ENCODE peak calls at places on chromosomes 13 and 19, in nine cellular contexts. One of them, this sample, is unnamed.

GRCh38 chr13:95588721-95589120 is 36.2 kb downstream of the CLDN10 start:
- DNase-seq in left ventricle myocardium inferior: no peak
- DNase-seq in fibroblast of mammary gland: peak; percentile 78
- DNase-seq in tibial nerve: no peak
- DNase-seq in uterus: no peak
- DNase-seq in fibroblast of pulmonary artery: peak; percentile 59
- DNase-seq in tibial artery: no peak
- DNase-seq in AG10803: peak; percentile 39
- DNase-seq in SK-N-SH: no peak
- DNase-seq in this sample: peak; percentile 80

GRCh38 chr19:49932731-49933131 is 3.4 kb upstream of the NUP62 start:
- DNase-seq in left ventricle myocardium inferior: no peak
- DNase-seq in fibroblast of mammary gland: no peak
- DNase-seq in tibial nerve: no peak
- DNase-seq in uterus: no peak
- DNase-seq in fibroblast of pulmonary artery: no peak
- DNase-seq in tibial artery: no peak
- DNase-seq in AG10803: no peak
- DNase-seq in SK-N-SH: no peak
- DNase-seq in this sample: no peak

GRCh38 chr13:111216166-111216960 is 101.3 kb downstream of the ARHGEF7 start:
- DNase-seq in left ventricle myocardium inferior: no peak
- DNase-seq in fibroblast of mammary gland: peak; percentile 30
- DNase-seq in tibial nerve: peak; percentile 51
- DNase-seq in uterus: no peak
- DNase-seq in fibroblast of pulmonary artery: peak; percentile 45
- DNase-seq in tibial artery: no peak
- DNase-seq in AG10803: no peak
- DNase-seq in SK-N-SH: peak; percentile 61
- DNase-seq in this sample: no peak

GRCh38 chr19:16416996-16417395 is 54.8 kb downstream of the EPS15L1 start:
- DNase-seq in left ventricle myocardium inferior: no peak
- DNase-seq in fibroblast of mammary gland: no peak
- DNase-seq in tibial nerve: no peak
- DNase-seq in uterus: no peak
- DNase-seq in fibroblast of pulmonary artery: no peak
- DNase-seq in tibial artery: no peak
- DNase-seq in AG10803: no peak
- DNase-seq in SK-N-SH: no peak
- DNase-seq in this sample: no peak

GRCh38 chr19:50912727-50913716 is 1.8 kb upstream of the KLK4 start:
- DNase-seq in left ventricle myocardium inferior: no peak
- DNase-seq in fibroblast of mammary gland: no peak
- DNase-seq in tibial nerve: no peak
- DNase-seq in uterus: no peak
- DNase-seq in fibroblast of pulmonary artery: no peak
- DNase-seq in tibial artery: no peak
- DNase-seq in AG10803: no peak
- DNase-seq in SK-N-SH: no peak
- DNase-seq in this sample: no peak

GRCh38 chr19:53553865-53554791 is 16.2 kb downstream of the ZNF331 start:
- DNase-seq in left ventricle myocardium inferior: peak; percentile 88
- DNase-seq in fibroblast of mammary gland: peak; percentile 92
- DNase-seq in tibial nerve: peak; percentile 57
- DNase-seq in uterus: peak; percentile 90
- DNase-seq in fibroblast of pulmonary artery: peak; percentile 94
- DNase-seq in tibial artery: peak; percentile 77
- DNase-seq in AG10803: peak; percentile 84
- DNase-seq in SK-N-SH: peak; percentile 89
- DNase-seq in this sample: peak; percentile 95

GRCh38 chr13:20860844-20861243 is 41.7 kb downstream of the XPO4 start:
- DNase-seq in left ventricle myocardium inferior: no peak
- DNase-seq in fibroblast of mammary gland: no peak
- DNase-seq in tibial nerve: no peak
- DNase-seq in uterus: no peak
- DNase-seq in fibroblast of pulmonary artery: no peak
- DNase-seq in tibial artery: no peak
- DNase-seq in AG10803: peak; percentile 13
- DNase-seq in SK-N-SH: no peak
- DNase-seq in this sample: no peak

GRCh38 chr19:58575183-58576041 is 2.3 kb upstream of the MZF1 start:
- DNase-seq in left ventricle myocardium inferior: peak; percentile 92
- DNase-seq in fibroblast of mammary gland: peak; percentile 87
- DNase-seq in tibial nerve: peak; percentile 78
- DNase-seq in uterus: peak; percentile 92
- DNase-seq in fibroblast of pulmonary artery: peak; percentile 93
- DNase-seq in tibial artery: peak; percentile 90
- DNase-seq in AG10803: peak; percentile 91
- DNase-seq in SK-N-SH: peak; percentile 89
- DNase-seq in this sample: peak; percentile 94

GRCh38 chr13:74131206-74131605 is 3.0 kb downstream of the KLF12 start:
- DNase-seq in left ventricle myocardium inferior: no peak
- DNase-seq in fibroblast of mammary gland: no peak
- DNase-seq in tibial nerve: no peak
- DNase-seq in uterus: no peak
- DNase-seq in fibroblast of pulmonary artery: no peak
- DNase-seq in tibial artery: no peak
- DNase-seq in AG10803: no peak
- DNase-seq in SK-N-SH: no peak
- DNase-seq in this sample: peak; percentile 27

GRCh38 chr13:72437458-72437857 is 290.0 kb downstream of the MZT1 start:
- DNase-seq in left ventricle myocardium inferior: no peak
- DNase-seq in fibroblast of mammary gland: peak; percentile 44
- DNase-seq in tibial nerve: no peak
- DNase-seq in uterus: no peak
- DNase-seq in fibroblast of pulmonary artery: peak; percentile 4
- DNase-seq in tibial artery: no peak
- DNase-seq in AG10803: peak; percentile 46
- DNase-seq in SK-N-SH: no peak
- DNase-seq in this sample: no peak

GRCh38 chr13:39815345-39816111 is 160.1 kb downstream of the COG6 start:
- DNase-seq in left ventricle myocardium inferior: no peak
- DNase-seq in fibroblast of mammary gland: peak; percentile 27
- DNase-seq in tibial nerve: no peak
- DNase-seq in uterus: no peak
- DNase-seq in fibroblast of pulmonary artery: peak; percentile 53
- DNase-seq in tibial artery: no peak
- DNase-seq in AG10803: no peak
- DNase-seq in SK-N-SH: no peak
- DNase-seq in this sample: peak; percentile 74

GRCh38 chr13:23960566-23961156 is 63.4 kb upstream of the C1QTNF9B start:
- DNase-seq in left ventricle myocardium inferior: no peak
- DNase-seq in fibroblast of mammary gland: peak; percentile 59
- DNase-seq in tibial nerve: peak; percentile 14
- DNase-seq in uterus: no peak
- DNase-seq in fibroblast of pulmonary artery: peak; percentile 66
- DNase-seq in tibial artery: no peak
- DNase-seq in AG10803: peak; percentile 43
- DNase-seq in SK-N-SH: no peak
- DNase-seq in this sample: peak; percentile 68

DNA sequence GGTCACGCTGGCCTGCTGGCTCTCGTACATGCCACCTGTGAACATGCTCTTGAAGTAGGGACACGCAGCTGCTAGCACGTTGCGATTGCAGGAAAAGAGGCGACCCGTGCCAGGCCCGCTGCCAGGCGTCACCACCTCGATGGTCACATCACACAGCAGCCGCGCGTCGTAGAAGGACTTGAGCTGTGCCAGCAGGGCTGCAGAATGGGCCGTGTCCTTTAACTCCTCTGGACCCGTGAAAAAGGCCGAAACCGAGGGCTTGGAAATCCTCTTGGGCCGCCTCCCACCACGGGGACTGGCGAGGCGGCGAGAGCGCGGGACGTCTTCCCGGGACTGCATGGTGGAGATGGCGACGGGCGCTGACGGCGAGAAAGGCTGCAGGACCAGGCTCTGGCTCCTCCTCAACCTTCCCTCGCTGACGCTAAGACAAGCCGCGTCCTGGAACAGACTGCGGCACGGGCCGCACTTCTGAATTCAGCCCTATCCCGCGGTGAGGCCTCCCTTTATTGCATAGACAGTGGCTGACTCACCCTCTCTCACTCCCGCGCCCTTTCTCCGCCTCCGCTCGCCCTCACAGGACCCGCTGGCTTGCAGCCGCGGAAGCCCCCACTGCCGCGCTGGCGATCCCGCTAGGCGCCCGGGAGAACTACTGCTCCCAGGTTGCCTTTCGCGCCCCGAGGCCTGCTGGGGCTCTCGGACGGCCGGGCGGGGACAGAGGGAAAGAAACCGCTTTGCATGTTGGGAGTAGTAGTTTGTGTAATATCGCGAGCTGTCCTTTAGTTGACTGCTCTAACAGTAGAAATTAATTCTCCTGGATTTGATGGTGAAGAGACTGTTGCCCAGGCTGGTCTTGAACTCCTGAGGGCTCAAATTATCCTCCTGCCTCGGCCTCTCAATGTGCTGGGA is at the start of gene KBTBD7:
- DNase-seq in left ventricle myocardium inferior: peak; percentile 94
- DNase-seq in fibroblast of mammary gland: peak; percentile 98
- DNase-seq in tibial nerve: peak; percentile 84
- DNase-seq in uterus: peak; percentile 96
- DNase-seq in fibroblast of pulmonary artery: peak; percentile 98
- DNase-seq in tibial artery: peak; percentile 93
- DNase-seq in AG10803: peak; percentile 97
- DNase-seq in SK-N-SH: peak; percentile 90
- DNase-seq in this sample: peak; percentile 98
- H3K4me3 ChIP-seq in left ventricle myocardium inferior: peak within 1 kb of the TSS; percentile 90
- H3K4me3 ChIP-seq in fibroblast of mammary gland: peak within 1 kb of the TSS; percentile 56
- H3K4me3 ChIP-seq in tibial nerve: peak within 1 kb of the TSS; percentile 57
- H3K4me3 ChIP-seq in uterus: peak within 1 kb of the TSS; percentile 81
- H3K4me3 ChIP-seq in fibroblast of pulmonary artery: peak within 1 kb of the TSS; percentile 59
- H3K4me3 ChIP-seq in tibial artery: peak within 1 kb of the TSS; percentile 78
- H3K4me3 ChIP-seq in AG10803: peak within 1 kb of the TSS; percentile 71
- H3K4me3 ChIP-seq in SK-N-SH: peak within 1 kb of the TSS; percentile 73
- H3K4me3 ChIP-seq in this sample: peak within 1 kb of the TSS; percentile 63

GRCh38 chr19:18301718-18302111 is 20.3 kb upstream of the JUND start:
- DNase-seq in left ventricle myocardium inferior: no peak
- DNase-seq in fibroblast of mammary gland: no peak
- DNase-seq in tibial nerve: no peak
- DNase-seq in uterus: peak; percentile 16
- DNase-seq in fibroblast of pulmonary artery: no peak
- DNase-seq in tibial artery: no peak
- DNase-seq in AG10803: no peak
- DNase-seq in SK-N-SH: no peak
- DNase-seq in this sample: no peak

GRCh38 chr19:18304194-18304495 is 18.7 kb downstream of the LSM4 start:
- DNase-seq in left ventricle myocardium inferior: peak; percentile 59
- DNase-seq in fibroblast of mammary gland: no peak
- DNase-seq in tibial nerve: no peak
- DNase-seq in uterus: no peak
- DNase-seq in fibroblast of pulmonary artery: no peak
- DNase-seq in tibial artery: peak; percentile 34
- DNase-seq in AG10803: no peak
- DNase-seq in SK-N-SH: no peak
- DNase-seq in this sample: no peak

GRCh38 chr19:18306903-18307681 is 15.8 kb downstream of the LSM4 start:
- DNase-seq in left ventricle myocardium inferior: no peak
- DNase-seq in fibroblast of mammary gland: no peak
- DNase-seq in tibial nerve: no peak
- DNase-seq in uterus: no peak
- DNase-seq in fibroblast of pulmonary artery: no peak
- DNase-seq in tibial artery: no peak
- DNase-seq in AG10803: no peak
- DNase-seq in SK-N-SH: peak; percentile 11
- DNase-seq in this sample: no peak

GRCh38 chr19:18306209-18306902 is 16.5 kb downstream of the LSM4 start:
- DNase-seq in left ventricle myocardium inferior: no peak
- DNase-seq in fibroblast of mammary gland: no peak
- DNase-seq in tibial nerve: no peak
- DNase-seq in uterus: no peak
- DNase-seq in fibroblast of pulmonary artery: no peak
- DNase-seq in tibial artery: no peak
- DNase-seq in AG10803: no peak
- DNase-seq in SK-N-SH: peak; percentile 15
- DNase-seq in this sample: no peak

GRCh38 chr19:18304496-18305312 is 18.2 kb downstream of the LSM4 start:
- DNase-seq in left ventricle myocardium inferior: peak; percentile 89
- DNase-seq in fibroblast of mammary gland: peak; percentile 86
- DNase-seq in tibial nerve: peak; percentile 81
- DNase-seq in uterus: peak; percentile 88
- DNase-seq in fibroblast of pulmonary artery: peak; percentile 78
- DNase-seq in tibial artery: peak; percentile 92
- DNase-seq in AG10803: peak; percentile 71
- DNase-seq in SK-N-SH: peak; percentile 92
- DNase-seq in this sample: peak; percentile 75
- TF ChIP-seq CTCF in left ventricle myocardium inferior: no peak
- TF ChIP-seq CTCF in fibroblast of mammary gland: no peak
- TF ChIP-seq CTCF in tibial nerve: no peak
- TF ChIP-seq CTCF in uterus: no peak
- TF ChIP-seq CTCF in fibroblast of pulmonary artery: no peak
- TF ChIP-seq CTCF in tibial artery: no peak
- TF ChIP-seq CTCF in AG10803: no peak
- TF ChIP-seq CTCF in SK-N-SH: no peak
- TF ChIP-seq CTCF in this sample: no peak

GRCh38 chr19:38389957-38390924 is 1.7 kb downstream of the SPRED3 start:
- DNase-seq in left ventricle myocardium inferior: no peak
- DNase-seq in fibroblast of mammary gland: no peak
- DNase-seq in tibial nerve: no peak
- DNase-seq in uterus: no peak
- DNase-seq in fibroblast of pulmonary artery: no peak
- DNase-seq in tibial artery: no peak
- DNase-seq in AG10803: no peak
- DNase-seq in SK-N-SH: peak; percentile 36
- DNase-seq in this sample: no peak

GRCh38 chr19:38388310-38389100 is at the start of gene SPRED3:
- DNase-seq in left ventricle myocardium inferior: no peak
- DNase-seq in fibroblast of mammary gland: no peak
- DNase-seq in tibial nerve: no peak
- DNase-seq in uterus: peak; percentile 35
- DNase-seq in fibroblast of pulmonary artery: no peak
- DNase-seq in tibial artery: no peak
- DNase-seq in AG10803: peak; percentile 61
- DNase-seq in SK-N-SH: peak; percentile 90
- DNase-seq in this sample: no peak

GRCh38 chr19:38386968-38387549 is 775 bp downstream of the GGN start:
- DNase-seq in left ventricle myocardium inferior: peak; percentile 36
- DNase-seq in fibroblast of mammary gland: peak; percentile 23
- DNase-seq in tibial nerve: peak; percentile 15
- DNase-seq in uterus: no peak
- DNase-seq in fibroblast of pulmonary artery: no peak
- DNase-seq in tibial artery: peak; percentile 49
- DNase-seq in AG10803: no peak
- DNase-seq in SK-N-SH: peak; percentile 63
- DNase-seq in this sample: no peak

GRCh38 chr19:38387550-38388309 is at the start of gene GGN:
- DNase-seq in left ventricle myocardium inferior: peak; percentile 74
- DNase-seq in fibroblast of mammary gland: peak; percentile 94
- DNase-seq in tibial nerve: peak; percentile 78
- DNase-seq in uterus: peak; percentile 72
- DNase-seq in fibroblast of pulmonary artery: peak; percentile 97
- DNase-seq in tibial artery: peak; percentile 80
- DNase-seq in AG10803: peak; percentile 90
- DNase-seq in SK-N-SH: peak; percentile 95
- DNase-seq in this sample: peak; percentile 95

GRCh38 chr19:38389101-38389925 is 816 bp downstream of the SPRED3 start:
- DNase-seq in left ventricle myocardium inferior: no peak
- DNase-seq in fibroblast of mammary gland: peak; percentile 81
- DNase-seq in tibial nerve: no peak
- DNase-seq in uterus: peak; percentile 21
- DNase-seq in fibroblast of pulmonary artery: peak; percentile 85
- DNase-seq in tibial artery: no peak
- DNase-seq in AG10803: peak; percentile 69
- DNase-seq in SK-N-SH: peak; percentile 80
- DNase-seq in this sample: peak; percentile 81
- H3K4me3 ChIP-seq in left ventricle myocardium inferior: peak overlapping the region; percentile 66
- H3K4me3 ChIP-seq in fibroblast of mammary gland: peak overlapping the region; percentile 85
- H3K4me3 ChIP-seq in tibial nerve: no peak overlapping the region
- H3K4me3 ChIP-seq in uterus: peak overlapping the region; percentile 46
- H3K4me3 ChIP-seq in fibroblast of pulmonary artery: peak overlapping the region; percentile 90
- H3K4me3 ChIP-seq in tibial artery: peak overlapping the region; percentile 54
- H3K4me3 ChIP-seq in AG10803: peak overlapping the region; percentile 83
- H3K4me3 ChIP-seq in SK-N-SH: peak overlapping the region; percentile 84
- H3K4me3 ChIP-seq in this sample: peak overlapping the region; percentile 82

GRCh38 chr19:7533925-7534480 is 1.5 kb upstream of the PNPLA6 start:
- DNase-seq in left ventricle myocardium inferior: peak; percentile 88
- DNase-seq in fibroblast of mammary gland: peak; percentile 85
- DNase-seq in tibial nerve: peak; percentile 85
- DNase-seq in uterus: peak; percentile 89
- DNase-seq in fibroblast of pulmonary artery: peak; percentile 90
- DNase-seq in tibial artery: peak; percentile 87
- DNase-seq in AG10803: peak; percentile 86
- DNase-seq in SK-N-SH: peak; percentile 95
- DNase-seq in this sample: peak; percentile 92
- TF ChIP-seq CTCF in left ventricle myocardium inferior: no peak
- TF ChIP-seq CTCF in fibroblast of mammary gland: no peak
- TF ChIP-seq CTCF in tibial nerve: no peak
- TF ChIP-seq CTCF in uterus: no peak
- TF ChIP-seq CTCF in fibroblast of pulmonary artery: no peak
- TF ChIP-seq CTCF in tibial artery: no peak
- TF ChIP-seq CTCF in AG10803: no peak
- TF ChIP-seq CTCF in SK-N-SH: no peak
- TF ChIP-seq CTCF in this sample: no peak

This sample was measured in cardiac fibroblast.